ENCODE peak calls at places on chromosomes 13 and 19, in seven cellular contexts. I is tibial nerve, Q is AG04450, K is stomach, Y is left ventricle myocardium inferior, M is IMR-90, P is ascending aorta. L is an unnamed sample.
A peak's percentile ranks its signal among the peaks of the same experiment; 100 is the strongest.

GRCh38 chr13:29640665-29641064 is 45.2 kb upstream of the SLC7A1 start:
- DNase-seq in I (no peak), Q (no peak), K (no peak), Y (no peak), M (no peak), P (no peak), L (no peak)

GRCh38 chr13:105333416-105333815 is 1202.0 kb downstream of the EFNB2 start:
- DNase-seq in I (no peak), Q (no peak), K (no peak), Y (no peak), M (peak; percentile 29), P (no peak), L (no peak)

GRCh38 chr19:6099633-6100032 is 10.7 kb downstream of the RFX2 start:
- DNase-seq in I (no peak), Q (no peak), K (no peak), Y (no peak), M (no peak), P (no peak), L (no peak)

GRCh38 chr19:18712981-18713380 is 29.5 kb downstream of the CRTC1 start:
- DNase-seq in I (no peak), Q (no peak), K (no peak), Y (no peak), M (peak; percentile 31), P (no peak), L (no peak)

GRCh38 chr19:38024991-38025716 is 118.1 kb downstream of the SIPA1L3 start:
- DNase-seq in I (no peak), Q (no peak), K (no peak), Y (no peak), M (no peak), P (no peak), L (no peak)

GRCh38 chr13:113275387-113275786 is 21.7 kb upstream of the LAMP1 start:
- DNase-seq in I (no peak), Q (peak; percentile 39), K (peak; percentile 50), Y (no peak), M (peak; percentile 75), P (no peak), L (no peak)

GRCh38 chr19:31875550-31875949 is 469.9 kb upstream of the ZNF507 start:
- DNase-seq in I (no peak), Q (no peak), K (no peak), Y (no peak), M (no peak), P (no peak), L (no peak)

GRCh38 chr13:45055198-45055901 is 65.0 kb upstream of the GTF2F2 start:
- DNase-seq in I (no peak), Q (peak; percentile 67), K (no peak), Y (no peak), M (peak; percentile 93), P (no peak), L (no peak)

GRCh38 chr13:92745233-92745632 is 481.4 kb upstream of the GPC6 start:
- DNase-seq in I (no peak), Q (no peak), K (no peak), Y (no peak), M (no peak), P (no peak), L (no peak)

GRCh38 chr19:49581007-49581508 is at the start of gene PRRG2:
- DNase-seq in I (no peak), Q (no peak), K (peak; percentile 73), Y (no peak), M (no peak), P (no peak), L (no peak)

GRCh38 chr19:12642506-12642905 is 24.0 kb downstream of the MAN2B1 start:
- DNase-seq in I (no peak), Q (no peak), K (no peak), Y (no peak), M (no peak), P (no peak), L (no peak)

GRCh38 chr19:39154626-39155100 is 29.1 kb downstream of the PAK4 start:
- DNase-seq in I (no peak), Q (no peak), K (peak; percentile 85), Y (no peak), M (no peak), P (no peak), L (no peak)

GRCh38 chr19:8580710-8581281 is 3.6 kb upstream of the MYO1F start:
- DNase-seq in I (peak; percentile 67), Q (no peak), K (peak; percentile 84), Y (peak; percentile 80), M (peak; percentile 66), P (peak; percentile 44), L (peak; percentile 95)

GRCh38 chr13:33454844-33455256 is 169.3 kb upstream of the STARD13 start:
- DNase-seq in I (no peak), Q (no peak), K (no peak), Y (no peak), M (peak; percentile 36), P (no peak), L (no peak)

GRCh38 chr19:40266912-40267600 is 18.1 kb downstream of the AKT2 start:
- DNase-seq in I (no peak), Q (no peak), K (no peak), Y (no peak), M (no peak), P (no peak), L (no peak)

GRCh38 chr19:50649433-50650391 is at the start of gene C19orf81:
- DNase-seq in I (no peak), Q (no peak), K (no peak), Y (no peak), M (peak; percentile 6), P (no peak), L (no peak)

GRCh38 chr19:2613507-2614295 is 88.8 kb downstream of the GNG7 start:
- DNase-seq in I (no peak), Q (no peak), K (peak; percentile 60), Y (peak; percentile 29), M (peak; percentile 12), P (no peak), L (no peak)

GRCh38 chr19:15259900-15260299 is 27.7 kb upstream of the EPHX3 start:
- DNase-seq in I (no peak), Q (no peak), K (no peak), Y (no peak), M (no peak), P (no peak), L (no peak)

GRCh38 chr13:98324105-98324504 is 147.0 kb upstream of the RNF113B start:
- DNase-seq in I (no peak), Q (no peak), K (no peak), Y (no peak), M (no peak), P (no peak), L (no peak)

DNA sequence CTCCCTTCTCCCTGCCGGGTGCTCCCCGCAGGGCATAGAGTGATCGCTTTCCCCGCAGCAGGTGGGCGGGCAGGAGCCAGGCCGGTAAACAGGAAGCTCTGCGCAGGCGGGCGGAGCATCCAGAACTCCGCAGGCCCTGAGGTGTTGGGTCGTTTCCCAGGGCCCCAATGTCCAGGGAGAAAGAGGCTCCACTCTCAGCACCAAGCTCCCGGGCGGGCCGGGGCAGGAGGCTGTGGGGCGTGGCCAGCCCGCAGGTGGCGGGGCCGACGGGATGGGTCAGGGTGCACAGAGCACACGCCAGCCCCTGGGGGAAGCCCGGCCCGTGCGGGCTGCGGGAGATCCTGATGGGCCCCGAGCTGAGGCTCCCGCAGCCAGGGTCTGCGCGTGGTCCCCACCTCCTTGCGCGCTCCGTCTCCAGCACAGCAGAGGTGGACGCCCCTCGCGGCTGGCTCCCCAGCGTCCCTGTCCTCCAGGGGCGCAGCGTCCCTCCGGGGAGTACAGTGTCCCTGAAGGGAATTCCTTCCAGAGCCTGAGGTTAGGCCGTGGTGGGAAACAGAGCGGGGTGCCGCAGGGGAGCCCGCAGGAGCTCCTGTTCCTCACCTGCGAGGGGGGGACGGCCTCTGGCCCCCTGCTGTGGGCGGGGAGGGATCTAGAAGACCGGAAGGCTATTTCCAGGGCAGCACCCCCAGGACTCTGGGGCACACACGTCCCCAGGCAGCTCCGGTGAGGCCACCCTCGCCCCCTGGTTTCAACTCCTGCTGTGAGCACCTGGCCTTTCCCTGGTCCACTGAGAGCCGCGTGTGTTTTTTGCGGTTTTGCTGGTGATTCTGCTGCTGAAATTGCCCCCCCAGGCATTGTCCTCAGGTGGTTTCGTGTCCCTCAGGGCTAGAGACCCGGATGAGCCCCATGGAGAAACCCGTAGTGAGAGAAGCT is 12.2 kb downstream of the PIP5K1C start:
- DNase-seq in I (no peak), Q (no peak), K (peak; percentile 67), Y (no peak), M (no peak), P (no peak), L (no peak)
- H3K4me3 ChIP-seq in I (no peak overlapping the region), Q (no peak overlapping the region), K (peak overlapping the region; percentile 43), Y (peak overlapping the region; percentile 30), M (no peak overlapping the region), P (no peak overlapping the region), L (peak overlapping the region; percentile 24)

GRCh38 chr13:31910633-31911032 is 120.9 kb upstream of the FRY start:
- DNase-seq in I (no peak), Q (no peak), K (no peak), Y (no peak), M (no peak), P (no peak), L (no peak)

GRCh38 chr13:31908696-31909386 is 122.7 kb upstream of the FRY start:
- DNase-seq in I (no peak), Q (no peak), K (no peak), Y (no peak), M (no peak), P (no peak), L (no peak)

GRCh38 chr13:31912641-31913401 is 118.8 kb upstream of the FRY start:
- DNase-seq in I (no peak), Q (no peak), K (no peak), Y (no peak), M (no peak), P (no peak), L (no peak)

GRCh38 chr13:31913459-31913858 is 118.1 kb upstream of the FRY start:
- DNase-seq in I (no peak), Q (no peak), K (no peak), Y (no peak), M (no peak), P (no peak), L (no peak)

DNA sequence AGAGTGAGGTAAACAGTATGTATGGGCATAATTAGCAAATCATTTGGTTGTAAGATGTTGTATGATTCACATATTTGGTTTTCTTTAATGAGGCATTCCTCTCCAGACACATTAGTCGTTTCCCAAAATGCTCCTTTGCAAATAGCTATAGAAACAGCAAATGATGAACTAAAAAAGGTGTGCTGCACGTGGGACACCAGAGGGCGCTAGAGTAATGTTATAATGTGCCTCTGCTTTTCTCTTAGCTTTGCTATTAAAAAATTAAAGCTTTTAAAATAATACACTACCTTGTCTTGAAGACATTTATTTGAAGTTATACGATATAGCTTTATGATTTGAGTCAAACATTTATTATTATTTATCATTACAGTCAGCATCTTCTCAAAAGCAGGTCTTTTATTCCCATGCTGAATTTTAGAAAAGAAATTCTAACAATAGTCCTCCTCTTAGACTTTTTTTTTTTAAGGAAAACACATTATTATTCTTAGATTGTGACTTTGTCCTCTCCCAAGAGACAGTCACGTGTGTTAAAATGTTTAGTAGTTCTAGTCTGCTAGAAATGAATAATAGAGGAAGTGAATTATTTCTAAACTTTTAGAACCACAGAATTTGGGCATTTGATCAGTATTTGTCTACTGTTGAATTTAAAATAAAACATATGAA is 121.6 kb upstream of the FRY start:
- DNase-seq in I (no peak), Q (peak; percentile 42), K (peak; percentile 53), Y (no peak), M (peak; percentile 70), P (no peak), L (no peak)
- H3K27ac ChIP-seq in I (no peak overlapping the region), Q (no peak overlapping the region), K (no peak overlapping the region), Y (peak overlapping the region; percentile 65), M (no peak overlapping the region), P (no peak overlapping the region), L (no peak overlapping the region)

GRCh38 chr13:94710881-94711560 is 1.3 kb downstream of the SOX21 start:
- DNase-seq in I (no peak), Q (no peak), K (no peak), Y (no peak), M (no peak), P (no peak), L (peak; percentile 79)
- H3K27me3 ChIP-seq in I (peaks cover 96% of the 10 kb centered on the region), Q (peaks cover 71% of the 10 kb centered on the region), K (peaks cover 99% of the 10 kb centered on the region), Y (peaks cover 100% of the 10 kb centered on the region), M (peaks cover 82% of the 10 kb centered on the region), P (peaks cover 35% of the 10 kb centered on the region), L (peaks cover 93% of the 10 kb centered on the region)

GRCh38 chr19:35437152-35437951 is 10.7 kb upstream of the FFAR2 start:
- DNase-seq in I (no peak), Q (no peak), K (peak; percentile 30), Y (no peak), M (no peak), P (no peak), L (no peak)
- H3K4me3 ChIP-seq in I (no peak overlapping the region), Q (no peak overlapping the region), K (peak overlapping the region; percentile 11), Y (peak overlapping the region; percentile 35), M (no peak overlapping the region), P (no peak overlapping the region), L (no peak overlapping the region)

L was measured in esophagus muscularis mucosa.